ENCODE peak calls at places on chromosome 6, in four cellular contexts. I is ovary, M is GM12865, T is GM13977. X is an unnamed sample.

GRCh38 chr6:12479885-12480284 is 189.7 kb downstream of the EDN1 start:
- DNase-seq in I (no peak), M (no peak), T (no peak), X (no peak)

GRCh38 chr6:54681987-54682386 is 164.6 kb upstream of the FAM83B start:
- DNase-seq in I (no peak), M (no peak), T (no peak), X (no peak)

GRCh38 chr6:14037402-14038277 is 79.9 kb upstream of the CD83 start:
- DNase-seq in I (no peak), M (no peak), T (no peak), X (no peak)

GRCh38 chr6:111600588-111601440 is 4.9 kb downstream of the TRAF3IP2 start:
- DNase-seq in I (no peak), M (no peak), T (no peak), X (no peak)

GRCh38 chr6:13359287-13359686 is 30.9 kb upstream of the TBC1D7 start:
- DNase-seq in I (no peak), M (no peak), T (no peak), X (no peak)

GRCh38 chr6:143397229-143398222 is 53.0 kb downstream of the ADAT2 start:
- DNase-seq in I (peak), M (no peak), T (no peak), X (peak)

GRCh38 chr6:142681099-142681498 is 263.9 kb downstream of the HIVEP2 start:
- DNase-seq in I (no peak), M (no peak), T (no peak), X (no peak)

GRCh38 chr6:122116105-122116504 is 283.3 kb upstream of the HSF2 start:
- DNase-seq in I (no peak), M (no peak), T (no peak), X (no peak)

GRCh38 chr6:133983099-133983939 is 30.3 kb downstream of the TBPL1 start:
- DNase-seq in I (no peak), M (peak), T (no peak), X (peak)

GRCh38 chr6:147974376-147974775 is 368.3 kb upstream of the SASH1 start:
- DNase-seq in I (no peak), M (no peak), T (no peak), X (no peak)

GRCh38 chr6:168347053-168347452 is 27.5 kb upstream of the DACT2 start:
- DNase-seq in I (no peak), M (no peak), T (no peak), X (no peak)

GRCh38 chr6:27238010-27238983 is 9.2 kb upstream of the PRSS16 start:
- DNase-seq in I (no peak), M (peak), T (no peak), X (no peak)

GRCh38 chr6:12137480-12137879 is 125.4 kb downstream of the HIVEP1 start:
- DNase-seq in I (peak), M (no peak), T (no peak), X (no peak)

GRCh38 chr6:44219053-44219814 is 2.5 kb downstream of the MYMX start:
- DNase-seq in I (peak), M (peak), T (peak), X (peak)

GRCh38 chr6:158481612-158482473 is 78.0 kb upstream of the TMEM181 start:
- DNase-seq in I (no peak), M (peak), T (no peak), X (no peak)

GRCh38 chr6:147554281-147554680 is 45.8 kb downstream of the SAMD5 start:
- DNase-seq in I (no peak), M (no peak), T (no peak), X (no peak)

GRCh38 chr6:90859056-90859455 is 272.2 kb upstream of the MAP3K7 start:
- DNase-seq in I (no peak), M (no peak), T (no peak), X (no peak)

GRCh38 chr6:169158182-169158573 is 95.5 kb downstream of the THBS2 start:
- DNase-seq in I (peak), M (no peak), T (no peak), X (no peak)

GRCh38 chr6:109523478-109523877 is 40.5 kb upstream of the ZBTB24 start:
- DNase-seq in I (no peak), M (no peak), T (no peak), X (no peak)

GRCh38 chr6:79570802-79571367 is 33.7 kb upstream of the LCA5 start:
- DNase-seq in I (no peak), M (peak), T (peak), X (no peak)

GRCh38 chr6:108473197-108473596 is 87.5 kb upstream of the FOXO3 start:
- DNase-seq in I (no peak), M (no peak), T (no peak), X (no peak)

GRCh38 chr6:52649521-52649920 is 21.4 kb upstream of the TMEM14A start:
- DNase-seq in I (no peak), M (no peak), T (no peak), X (no peak)

GRCh38 chr6:39610229-39610628 is 115.0 kb downstream of the KIF6 start:
- DNase-seq in I (no peak), M (no peak), T (no peak), X (no peak)

GRCh38 chr6:168372871-168373270 is 53.3 kb upstream of the DACT2 start:
- DNase-seq in I (no peak), M (no peak), T (no peak), X (no peak)

GRCh38 chr6:161836643-161837448 is 563.0 kb upstream of the AGPAT4 start:
- DNase-seq in I (no peak), M (no peak), T (no peak), X (no peak)

GRCh38 chr6:24663198-24663597 is 3.5 kb downstream of the TDP2 start:
- DNase-seq in I (no peak), M (no peak), T (no peak), X (no peak)

GRCh38 chr6:33638581-33638980 is 17.5 kb downstream of the ITPR3 start:
- DNase-seq in I (no peak), M (no peak), T (no peak), X (no peak)

GRCh38 chr6:130183271-130184222 is 39.2 kb downstream of the SAMD3 start:
- DNase-seq in I (no peak), M (peak), T (no peak), X (peak)

DNA sequence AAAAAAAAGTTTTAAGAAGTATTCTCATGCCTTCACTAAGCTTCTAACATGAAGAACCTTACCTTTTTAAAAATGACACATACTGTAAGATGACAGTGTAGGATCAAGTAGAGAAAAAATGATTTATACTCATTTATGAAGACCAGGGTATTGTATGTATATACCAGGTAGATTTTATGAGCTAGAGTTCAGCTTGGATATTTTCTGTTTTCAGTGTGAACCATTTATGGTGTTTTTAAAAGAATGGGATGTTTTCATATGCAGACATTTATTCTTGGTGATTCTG is 24.4 kb downstream of the DUSP22 start:
- DNase-seq in I (no peak), M (no peak), T (no peak), X (no peak)
- TF ChIP-seq CTCF in I (no peak), M (no peak), T (no peak), X (no peak)

GRCh38 chr6:42227173-42227850 is 9.7 kb upstream of the MRPS10 start:
- DNase-seq in I (no peak), M (no peak), T (no peak), X (no peak)

GRCh38 chr6:42228305-42228704 is 10.6 kb upstream of the MRPS10 start:
- DNase-seq in I (no peak), M (no peak), T (no peak), X (no peak)

GRCh38 chr6:42229720-42230119 is 12.1 kb upstream of the MRPS10 start:
- DNase-seq in I (no peak), M (no peak), T (no peak), X (no peak)

GRCh38 chr6:42232035-42232434 is 14.4 kb upstream of the MRPS10 start:
- DNase-seq in I (no peak), M (no peak), T (no peak), X (no peak)

GRCh38 chr6:42230320-42231034 is 12.8 kb upstream of the MRPS10 start:
- DNase-seq in I (no peak), M (no peak), T (no peak), X (peak)
- TF ChIP-seq CTCF in I (no peak), M (peak), T (peak), X (peak)

DNA sequence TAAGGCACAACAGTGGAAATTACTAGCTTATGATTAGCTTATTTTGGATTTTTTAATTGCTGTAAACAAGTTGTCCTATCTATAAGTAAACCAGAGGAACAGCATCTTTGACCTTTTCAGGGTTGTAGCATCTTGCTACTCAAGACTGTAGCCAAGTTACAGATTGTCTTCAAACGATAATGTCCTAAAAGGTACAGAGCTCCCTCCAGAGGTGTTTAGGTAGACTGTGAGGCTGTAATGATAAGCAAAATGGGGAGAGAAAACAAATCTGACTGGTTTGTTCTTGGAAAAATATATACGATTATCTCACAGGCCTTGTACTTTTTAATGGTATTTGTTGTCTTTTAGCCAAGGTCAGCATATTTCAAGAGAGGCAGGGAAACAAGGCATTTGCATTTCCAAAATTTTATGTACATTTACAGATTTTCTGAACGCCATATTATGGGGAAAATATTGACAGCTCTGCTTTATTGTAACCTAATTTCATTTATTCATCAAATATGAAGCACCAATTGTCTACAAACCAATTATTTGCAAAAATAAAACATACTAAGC is 273.4 kb downstream of the MEI4 start:
- DNase-seq in I (no peak), M (peak), T (no peak), X (no peak)
- TF ChIP-seq CTCF in I (no peak), M (peak), T (peak), X (no peak)

DNA sequence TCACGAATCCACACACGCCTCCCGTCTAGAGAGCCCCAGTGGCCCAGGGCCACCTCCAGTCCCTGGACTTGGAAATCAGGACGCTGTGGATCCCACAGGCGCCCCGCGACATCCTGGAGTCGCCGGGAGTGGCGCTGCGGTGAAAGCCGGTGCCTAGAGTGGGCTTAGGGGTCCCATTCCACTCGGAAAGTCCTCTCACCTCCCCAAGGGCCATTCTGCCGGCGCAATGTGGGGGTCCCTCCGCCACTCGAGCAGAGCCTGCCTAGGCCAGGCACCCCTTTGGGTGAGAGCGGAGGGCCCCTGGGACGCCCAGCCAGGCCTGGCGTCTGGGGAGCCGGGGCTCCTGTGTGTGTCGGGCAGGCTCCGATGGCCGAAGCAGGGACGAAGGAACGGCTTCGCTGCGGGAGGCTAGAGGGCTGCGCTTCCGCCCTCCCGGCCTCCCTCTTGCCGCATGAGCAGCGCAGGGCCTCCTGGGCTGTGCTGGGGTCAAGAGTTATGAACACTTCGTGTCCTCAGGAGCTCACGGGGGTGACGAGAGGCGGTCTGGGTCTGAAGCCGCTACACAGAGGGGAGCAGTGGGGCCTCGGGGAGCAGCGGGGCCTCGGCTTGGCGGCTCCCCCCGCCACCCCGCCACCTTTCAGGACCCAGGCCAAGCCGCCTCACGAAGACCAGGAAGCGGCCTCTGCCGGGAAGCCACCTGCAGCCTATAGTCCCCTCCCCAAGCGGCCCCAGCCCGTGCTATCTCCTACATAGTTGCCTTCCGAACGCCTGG is 13.6 kb downstream of the POU3F2 start:
- DNase-seq in I (no peak), M (no peak), T (peak), X (no peak)
- TF ChIP-seq CTCF in I (no peak), M (no peak), T (no peak), X (no peak)

GRCh38 chr6:36659271-36659670 is 19.2 kb upstream of the CDKN1A start:
- DNase-seq in I (no peak), M (no peak), T (no peak), X (no peak)

GRCh38 chr6:36656441-36656840 is 22.1 kb upstream of the CDKN1A start:
- DNase-seq in I (no peak), M (no peak), T (no peak), X (no peak)

GRCh38 chr6:36655073-36655847 is 23.3 kb upstream of the CDKN1A start:
- DNase-seq in I (no peak), M (peak), T (no peak), X (no peak)

GRCh38 chr6:36657942-36658544 is 20.5 kb upstream of the CDKN1A start:
- DNase-seq in I (no peak), M (peak), T (peak), X (no peak)

GRCh38 chr6:36657265-36657664 is 21.2 kb upstream of the CDKN1A start:
- DNase-seq in I (no peak), M (no peak), T (no peak), X (no peak)
- TF ChIP-seq CTCF in I (no peak), M (peak), T (no peak), X (no peak)

DNA sequence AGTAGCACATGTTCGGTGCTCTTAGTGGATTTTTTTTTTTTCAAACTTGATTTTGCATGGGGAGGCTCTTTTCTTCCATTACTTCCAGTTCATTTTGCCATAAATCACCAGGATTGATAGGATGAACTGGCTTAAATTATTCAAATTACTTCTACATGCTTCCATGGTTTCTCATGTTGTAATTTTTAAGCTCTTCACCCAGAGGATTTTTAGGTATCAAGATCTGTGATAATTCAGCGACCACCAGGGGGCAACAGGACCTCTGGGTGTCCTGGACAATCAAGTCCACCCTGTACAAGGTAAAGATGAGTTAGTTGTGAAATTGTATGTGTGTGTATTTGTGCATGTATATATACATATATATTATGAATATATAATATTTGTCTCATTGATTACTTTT is 4.2 kb upstream of the EPHA7 start:
- DNase-seq in I (peak), M (peak), T (no peak), X (peak)
- TF ChIP-seq CTCF in I (no peak), M (peak), T (peak), X (no peak)

GRCh38 chr6:139380611-139381010 is 6.2 kb upstream of the CITED2 start:
- DNase-seq in I (no peak), M (no peak), T (no peak), X (no peak)
- TF ChIP-seq CTCF in I (no peak), M (no peak), T (no peak), X (no peak)

DNA sequence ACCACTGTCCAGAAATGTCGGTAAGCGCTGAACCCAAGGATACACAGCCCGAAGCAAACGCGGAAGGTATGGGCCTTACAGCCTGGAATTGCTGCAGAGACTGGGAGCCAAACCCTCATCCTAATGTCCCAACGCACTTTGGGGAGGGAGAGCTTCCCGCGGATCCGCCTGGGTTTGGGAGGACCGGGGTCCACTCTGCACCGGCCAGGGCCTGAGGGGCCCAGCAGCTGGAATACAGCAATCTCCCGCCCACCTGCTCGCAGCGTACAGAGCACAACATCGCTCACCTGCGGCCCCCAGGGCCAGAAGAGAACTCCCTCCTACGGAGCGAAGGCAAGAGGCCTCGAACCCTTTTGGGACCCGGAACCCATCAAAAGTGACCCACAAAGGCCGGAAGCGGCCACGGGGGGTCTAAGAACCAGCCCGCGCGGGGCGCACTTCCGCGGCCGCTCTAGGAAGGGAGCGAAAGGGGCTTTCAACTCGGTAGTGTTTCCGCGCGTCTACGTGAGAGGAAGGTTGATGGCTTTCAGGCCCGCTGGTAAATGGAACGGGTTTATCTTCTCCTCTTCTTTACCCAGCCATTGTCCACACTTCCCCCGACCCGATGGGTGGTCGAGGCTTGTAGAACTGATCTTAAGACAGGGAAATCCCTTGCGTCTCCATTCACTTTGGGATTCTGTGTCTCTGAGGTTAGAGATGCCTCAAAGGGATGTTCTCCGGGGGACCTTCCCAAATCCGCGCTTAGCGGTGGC is at the start of gene ZSCAN12:
- DNase-seq in I (peak), M (peak), T (peak), X (peak)
- TF ChIP-seq CTCF in I (peak), M (peak), T (peak), X (peak)

DNA sequence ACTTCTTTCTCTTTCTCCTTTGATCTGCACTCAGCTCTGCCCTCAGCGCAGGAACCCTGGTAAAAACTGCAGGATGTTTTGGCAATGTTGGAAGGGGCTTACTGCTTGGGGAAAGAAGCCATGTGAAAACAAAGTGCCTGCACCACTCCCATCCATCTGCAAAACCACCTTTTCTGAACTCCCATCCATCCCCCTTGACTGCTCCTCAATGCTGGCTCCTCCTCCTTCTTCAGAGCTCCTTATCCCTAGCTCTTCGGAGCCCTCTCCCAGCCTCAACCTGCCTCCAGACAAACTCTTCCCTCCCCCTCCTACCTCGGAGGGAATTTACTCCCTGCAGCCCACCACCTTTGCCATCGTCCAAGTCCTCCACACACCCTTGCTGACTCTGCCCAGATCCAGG is 4.2 kb upstream of the ZBTB12 start:
- DNase-seq in I (no peak), M (no peak), T (no peak), X (no peak)
- TF ChIP-seq CTCF in I (no peak), M (no peak), T (no peak), X (no peak)

GRCh38 chr6:3164388-3164787 is 7.0 kb upstream of the TUBB2A start:
- DNase-seq in I (no peak), M (no peak), T (no peak), X (no peak)
- TF ChIP-seq CTCF in I (no peak), M (no peak), T (no peak), X (no peak)